ENCODE peak calls at places on chromosomes 2 and 18, in four cellular contexts. One of them, this sample, is unnamed.
A peak's percentile ranks its signal among the peaks of the same experiment; 100 is the strongest.

GRCh38 chr2:84874381-84875212 is 6.3 kb downstream of the TRABD2A start:
- DNase-seq in A549: no peak
- DNase-seq in body of pancreas: no peak
- DNase-seq in psoas muscle: no peak
- DNase-seq in this sample: no peak

GRCh38 chr18:25503567-25504081 is 151.7 kb upstream of the ZNF521 start:
- DNase-seq in A549: peak; percentile 1
- DNase-seq in body of pancreas: peak; percentile 43
- DNase-seq in psoas muscle: peak; percentile 68
- DNase-seq in this sample: peak; percentile 35

GRCh38 chr18:58370662-58371061 is 258.2 kb downstream of the ALPK2 start:
- DNase-seq in A549: no peak
- DNase-seq in body of pancreas: no peak
- DNase-seq in psoas muscle: no peak
- DNase-seq in this sample: no peak

GRCh38 chr2:2720351-2720750 is 389.3 kb upstream of the MYT1L start:
- DNase-seq in A549: no peak
- DNase-seq in body of pancreas: no peak
- DNase-seq in psoas muscle: no peak
- DNase-seq in this sample: no peak

GRCh38 chr2:46970334-46971288 is 55.0 kb upstream of the MCFD2 start:
- DNase-seq in A549: peak; percentile 90
- DNase-seq in body of pancreas: peak; percentile 93
- DNase-seq in psoas muscle: peak; percentile 84
- DNase-seq in this sample: peak; percentile 57

GRCh38 chr2:100182494-100183355 is 40.3 kb upstream of the AFF3 start:
- DNase-seq in A549: no peak
- DNase-seq in body of pancreas: peak; percentile 51
- DNase-seq in psoas muscle: no peak
- DNase-seq in this sample: no peak

GRCh38 chr2:106085441-106085911 is 108.6 kb downstream of the UXS1 start:
- DNase-seq in A549: no peak
- DNase-seq in body of pancreas: peak; percentile 45
- DNase-seq in psoas muscle: no peak
- DNase-seq in this sample: no peak

GRCh38 chr2:182259629-182260150 is 167.1 kb downstream of the PDE1A start:
- DNase-seq in A549: no peak
- DNase-seq in body of pancreas: no peak
- DNase-seq in psoas muscle: no peak
- DNase-seq in this sample: no peak

GRCh38 chr2:222993920-222994650 is 57.9 kb upstream of the KCNE4 start:
- DNase-seq in A549: no peak
- DNase-seq in body of pancreas: peak; percentile 78
- DNase-seq in psoas muscle: peak; percentile 87
- DNase-seq in this sample: peak; percentile 86

GRCh38 chr2:26346454-26347053 is at the start of gene ADGRF3:
- DNase-seq in A549: no peak
- DNase-seq in body of pancreas: peak; percentile 72
- DNase-seq in psoas muscle: peak; percentile 77
- DNase-seq in this sample: no peak

GRCh38 chr2:128386066-128386465 is 67.4 kb upstream of the HS6ST1 start:
- DNase-seq in A549: no peak
- DNase-seq in body of pancreas: no peak
- DNase-seq in psoas muscle: peak; percentile 33
- DNase-seq in this sample: no peak

GRCh38 chr2:161576421-161576820 is 47.8 kb upstream of the SLC4A10 start:
- DNase-seq in A549: peak; percentile 8
- DNase-seq in body of pancreas: no peak
- DNase-seq in psoas muscle: no peak
- DNase-seq in this sample: no peak
- TF ChIP-seq CTCF in A549: no peak
- TF ChIP-seq CTCF in body of pancreas: no peak
- TF ChIP-seq CTCF in psoas muscle: no peak
- TF ChIP-seq CTCF in this sample: no peak

GRCh38 chr2:186294489-186294888 is 191.6 kb upstream of the ZC3H15 start:
- DNase-seq in A549: no peak
- DNase-seq in body of pancreas: no peak
- DNase-seq in psoas muscle: no peak
- DNase-seq in this sample: no peak

GRCh38 chr2:186303091-186303490 is 183.0 kb upstream of the ZC3H15 start:
- DNase-seq in A549: no peak
- DNase-seq in body of pancreas: no peak
- DNase-seq in psoas muscle: no peak
- DNase-seq in this sample: no peak

GRCh38 chr2:186304064-186304463 is 182.0 kb upstream of the ZC3H15 start:
- DNase-seq in A549: no peak
- DNase-seq in body of pancreas: no peak
- DNase-seq in psoas muscle: no peak
- DNase-seq in this sample: no peak

DNA sequence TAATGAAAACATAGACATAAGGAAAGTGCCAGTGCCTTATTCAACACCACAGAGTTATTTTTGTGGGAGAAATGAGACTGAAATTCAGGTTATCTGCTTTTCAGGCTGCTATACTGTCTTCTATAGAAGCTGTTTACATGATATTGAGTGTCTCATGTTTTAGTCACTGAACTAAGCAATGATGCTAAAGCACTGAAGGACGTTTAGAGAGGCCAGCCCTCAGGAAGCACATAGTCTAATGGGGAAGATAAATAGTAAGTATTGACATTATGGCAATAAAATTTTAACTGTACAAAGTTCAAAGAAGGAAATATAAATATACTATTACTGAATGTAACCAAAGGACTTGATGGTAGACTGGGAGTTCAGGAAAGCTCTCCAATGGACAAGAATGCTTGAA is 186.4 kb upstream of the ZC3H15 start:
- DNase-seq in A549: no peak
- DNase-seq in body of pancreas: no peak
- DNase-seq in psoas muscle: no peak
- DNase-seq in this sample: no peak
- H3K4me1 ChIP-seq in A549: no peaks in the 10 kb centered on the region
- H3K4me1 ChIP-seq in body of pancreas: no peaks in the 10 kb centered on the region
- H3K4me1 ChIP-seq in psoas muscle: peaks cover 6% of the 10 kb centered on the region
- H3K4me1 ChIP-seq in this sample: no peaks in the 10 kb centered on the region

DNA sequence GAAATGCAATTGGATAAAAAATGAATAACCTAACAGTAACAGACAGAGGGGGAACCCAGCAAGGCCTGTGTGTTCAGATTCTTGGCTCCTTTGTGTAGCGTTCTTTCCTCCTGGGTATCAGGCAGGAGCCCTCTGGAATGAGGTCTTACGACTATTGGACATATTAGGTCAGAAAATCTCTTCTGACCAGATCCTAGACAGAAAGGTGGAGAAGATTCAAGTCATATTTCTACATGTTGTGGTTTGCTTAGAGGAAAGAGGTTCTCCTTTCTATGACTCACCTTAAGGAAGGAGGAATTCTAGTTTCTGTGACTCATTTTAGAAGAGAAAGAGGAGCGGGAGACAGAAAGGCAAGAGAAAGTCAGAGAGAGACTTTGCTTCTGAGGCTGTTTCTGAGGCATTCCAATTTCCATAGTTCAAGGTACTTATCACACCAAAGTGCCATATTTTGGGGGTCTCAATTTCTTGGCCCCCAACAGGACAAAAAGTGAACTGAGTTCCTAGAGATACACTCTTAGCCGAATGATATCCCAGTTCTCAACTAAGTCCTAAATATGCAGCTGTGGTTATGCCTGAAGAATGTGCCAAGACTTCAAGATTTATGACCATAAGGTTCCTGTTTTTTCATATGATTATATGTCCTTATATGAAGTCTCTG is 618.6 kb downstream of the ZEB2 start:
- DNase-seq in A549: no peak
- DNase-seq in body of pancreas: no peak
- DNase-seq in psoas muscle: no peak
- DNase-seq in this sample: no peak
- TF ChIP-seq CTCF in A549: no peak
- TF ChIP-seq CTCF in body of pancreas: no peak
- TF ChIP-seq CTCF in psoas muscle: no peak
- TF ChIP-seq CTCF in this sample: no peak

GRCh38 chr2:36451512-36451911 is 95.9 kb downstream of the CRIM1 start:
- DNase-seq in A549: no peak
- DNase-seq in body of pancreas: no peak
- DNase-seq in psoas muscle: no peak
- DNase-seq in this sample: no peak
- H3K4me1 ChIP-seq in A549: peaks cover 98% of the 10 kb centered on the region
- H3K4me1 ChIP-seq in body of pancreas: peaks cover 2% of the 10 kb centered on the region
- H3K4me1 ChIP-seq in psoas muscle: peaks cover 98% of the 10 kb centered on the region
- H3K4me1 ChIP-seq in this sample: peaks cover 68% of the 10 kb centered on the region

GRCh38 chr2:98816281-98816680 is 85.3 kb upstream of the MGAT4A start:
- DNase-seq in A549: no peak
- DNase-seq in body of pancreas: no peak
- DNase-seq in psoas muscle: no peak
- DNase-seq in this sample: no peak

GRCh38 chr2:98818164-98818563 is 87.2 kb upstream of the MGAT4A start:
- DNase-seq in A549: no peak
- DNase-seq in body of pancreas: no peak
- DNase-seq in psoas muscle: no peak
- DNase-seq in this sample: no peak

GRCh38 chr2:98819350-98819749 is 88.4 kb upstream of the MGAT4A start:
- DNase-seq in A549: no peak
- DNase-seq in body of pancreas: no peak
- DNase-seq in psoas muscle: no peak
- DNase-seq in this sample: no peak

GRCh38 chr2:98810588-98810928 is 79.6 kb upstream of the MGAT4A start:
- DNase-seq in A549: no peak
- DNase-seq in body of pancreas: no peak
- DNase-seq in psoas muscle: no peak
- DNase-seq in this sample: no peak

DNA sequence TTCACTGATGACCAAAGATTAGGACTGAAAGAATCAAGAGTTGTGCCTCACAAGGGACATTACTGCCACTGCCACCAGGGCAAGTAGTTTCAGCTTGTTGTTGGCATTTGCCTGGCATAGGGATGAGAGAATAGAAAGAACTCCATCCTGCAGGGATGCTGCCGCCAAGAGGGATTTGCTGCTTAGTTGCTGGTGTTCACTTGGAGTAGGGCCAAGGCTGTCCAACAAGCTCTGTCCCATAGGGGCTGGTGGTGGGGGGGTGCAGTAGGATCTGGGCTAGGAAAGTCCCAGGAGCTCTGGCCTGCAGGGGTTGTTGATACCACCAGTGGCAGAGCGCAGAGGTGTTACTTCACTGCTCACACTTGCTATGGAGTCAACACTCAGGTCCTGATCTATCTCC is 84.9 kb upstream of the MGAT4A start:
- DNase-seq in A549: no peak
- DNase-seq in body of pancreas: no peak
- DNase-seq in psoas muscle: no peak
- DNase-seq in this sample: no peak
- TF ChIP-seq CTCF in A549: no peak
- TF ChIP-seq CTCF in body of pancreas: no peak
- TF ChIP-seq CTCF in psoas muscle: no peak
- TF ChIP-seq CTCF in this sample: no peak

DNA sequence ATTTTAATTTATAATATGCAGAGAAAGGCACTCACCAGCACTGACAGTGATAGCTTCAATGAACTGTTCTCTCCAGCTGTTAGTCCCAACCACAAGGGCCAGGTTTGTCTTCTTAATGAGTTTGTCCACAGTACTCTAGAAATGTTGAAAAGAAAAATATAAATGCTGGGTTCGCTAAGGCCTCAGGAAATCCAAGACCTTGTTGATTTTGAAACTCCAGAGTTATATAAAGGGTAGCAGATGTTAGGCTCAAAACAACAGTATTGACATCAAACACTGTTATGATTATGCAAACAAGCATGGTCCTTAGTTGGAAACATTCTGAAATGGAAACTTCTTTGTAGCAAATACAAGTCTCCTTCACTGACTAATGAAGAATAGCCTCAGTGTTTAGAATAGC is 291.2 kb downstream of the SLC8A1 start:
- DNase-seq in A549: no peak
- DNase-seq in body of pancreas: no peak
- DNase-seq in psoas muscle: no peak
- DNase-seq in this sample: no peak
- H3K4me1 ChIP-seq in A549: no peaks in the 10 kb centered on the region
- H3K4me1 ChIP-seq in body of pancreas: no peaks in the 10 kb centered on the region
- H3K4me1 ChIP-seq in psoas muscle: no peaks in the 10 kb centered on the region
- H3K4me1 ChIP-seq in this sample: no peaks in the 10 kb centered on the region

GRCh38 chr2:169006665-169007064 is 24.5 kb downstream of the ABCB11 start:
- DNase-seq in A549: no peak
- DNase-seq in body of pancreas: no peak
- DNase-seq in psoas muscle: no peak
- DNase-seq in this sample: no peak
- TF ChIP-seq CTCF in A549: no peak
- TF ChIP-seq CTCF in body of pancreas: no peak
- TF ChIP-seq CTCF in psoas muscle: no peak
- TF ChIP-seq CTCF in this sample: no peak

GRCh38 chr18:12990128-12990485 is 1.1 kb upstream of the CEP192 start:
- DNase-seq in A549: no peak
- DNase-seq in body of pancreas: no peak
- DNase-seq in psoas muscle: no peak
- DNase-seq in this sample: no peak
- H3K4me1 ChIP-seq in A549: peaks cover 17% of the 10 kb centered on the region
- H3K4me1 ChIP-seq in body of pancreas: peaks cover 12% of the 10 kb centered on the region
- H3K4me1 ChIP-seq in psoas muscle: peaks cover 34% of the 10 kb centered on the region
- H3K4me1 ChIP-seq in this sample: peaks cover 29% of the 10 kb centered on the region

GRCh38 chr2:233480490-233481202 is 85.9 kb downstream of the USP40 start:
- DNase-seq in A549: no peak
- DNase-seq in body of pancreas: no peak
- DNase-seq in psoas muscle: peak; percentile 93
- DNase-seq in this sample: no peak
- TF ChIP-seq CTCF in A549: no peak
- TF ChIP-seq CTCF in body of pancreas: no peak
- TF ChIP-seq CTCF in psoas muscle: peak; percentile 41
- TF ChIP-seq CTCF in this sample: no peak

GRCh38 chr2:8524388-8524787 is 157.5 kb upstream of the ID2 start:
- DNase-seq in A549: no peak
- DNase-seq in body of pancreas: peak; percentile 41
- DNase-seq in psoas muscle: no peak
- DNase-seq in this sample: no peak
- H3K4me1 ChIP-seq in A549: no peaks in the 10 kb centered on the region
- H3K4me1 ChIP-seq in body of pancreas: peaks cover 26% of the 10 kb centered on the region
- H3K4me1 ChIP-seq in psoas muscle: peaks cover 6% of the 10 kb centered on the region
- H3K4me1 ChIP-seq in this sample: no peaks in the 10 kb centered on the region

This sample was measured in tibial nerve.